ENCODE peak calls at places on chromosomes 16 and 17, in four cellular contexts. One of them, this sample, is unnamed. For H3K36me3 and H3K27me3, the result is how much of the 10 kb centered on the place peaks cover.

GRCh38 chr17:10062757-10063385 is 135.5 kb downstream of the GAS7 start:
- DNase-seq in PC-3: no peak
- DNase-seq in suprapubic skin: peak
- DNase-seq in CD8-positive, alpha-beta T cell: no peak
- DNase-seq in this sample: no peak

GRCh38 chr17:28573966-28574480 is 2.7 kb downstream of the ALDOC start:
- DNase-seq in PC-3: no peak
- DNase-seq in suprapubic skin: no peak
- DNase-seq in CD8-positive, alpha-beta T cell: no peak
- DNase-seq in this sample: no peak

GRCh38 chr17:7436556-7437368 is 1.5 kb downstream of the TMEM102 start:
- DNase-seq in PC-3: peak
- DNase-seq in suprapubic skin: peak
- DNase-seq in CD8-positive, alpha-beta T cell: peak
- DNase-seq in this sample: no peak

GRCh38 chr16:77579283-77579985 is 142.9 kb upstream of the NUDT7 start:
- DNase-seq in PC-3: no peak
- DNase-seq in suprapubic skin: no peak
- DNase-seq in CD8-positive, alpha-beta T cell: no peak
- DNase-seq in this sample: no peak

GRCh38 chr16:24543949-24544348 is 4.6 kb downstream of the RBBP6 start:
- DNase-seq in PC-3: no peak
- DNase-seq in suprapubic skin: no peak
- DNase-seq in CD8-positive, alpha-beta T cell: no peak
- DNase-seq in this sample: no peak

GRCh38 chr17:64146418-64147109 is 16.6 kb upstream of the ERN1 start:
- DNase-seq in PC-3: peak
- DNase-seq in suprapubic skin: peak
- DNase-seq in CD8-positive, alpha-beta T cell: peak
- DNase-seq in this sample: no peak

GRCh38 chr16:11007714-11008240 is 63.4 kb downstream of the CLEC16A start:
- DNase-seq in PC-3: no peak
- DNase-seq in suprapubic skin: no peak
- DNase-seq in CD8-positive, alpha-beta T cell: no peak
- DNase-seq in this sample: no peak

GRCh38 chr17:12665263-12666210 is at the start of gene MYOCD:
- DNase-seq in PC-3: no peak
- DNase-seq in suprapubic skin: no peak
- DNase-seq in CD8-positive, alpha-beta T cell: no peak
- DNase-seq in this sample: peak

GRCh38 chr16:57089406-57089805 is 3.0 kb upstream of the CPNE2 start:
- DNase-seq in PC-3: no peak
- DNase-seq in suprapubic skin: no peak
- DNase-seq in CD8-positive, alpha-beta T cell: no peak
- DNase-seq in this sample: no peak

GRCh38 chr17:71759422-71760060 is 361.3 kb upstream of the SOX9 start:
- DNase-seq in PC-3: no peak
- DNase-seq in suprapubic skin: no peak
- DNase-seq in CD8-positive, alpha-beta T cell: no peak
- DNase-seq in this sample: no peak

GRCh38 chr16:64830653-64831052 is 291.2 kb downstream of the CDH11 start:
- DNase-seq in PC-3: peak
- DNase-seq in suprapubic skin: no peak
- DNase-seq in CD8-positive, alpha-beta T cell: no peak
- DNase-seq in this sample: no peak

GRCh38 chr16:82263456-82264159 is 93.6 kb upstream of the MPHOSPH6 start:
- DNase-seq in PC-3: peak
- DNase-seq in suprapubic skin: no peak
- DNase-seq in CD8-positive, alpha-beta T cell: no peak
- DNase-seq in this sample: no peak

GRCh38 chr16:82259731-82260130 is 89.7 kb upstream of the MPHOSPH6 start:
- DNase-seq in PC-3: no peak
- DNase-seq in suprapubic skin: no peak
- DNase-seq in CD8-positive, alpha-beta T cell: no peak
- DNase-seq in this sample: no peak

GRCh38 chr16:82262244-82262643 is 92.2 kb upstream of the MPHOSPH6 start:
- DNase-seq in PC-3: no peak
- DNase-seq in suprapubic skin: no peak
- DNase-seq in CD8-positive, alpha-beta T cell: no peak
- DNase-seq in this sample: no peak

GRCh38 chr16:82257990-82258389 is 88.0 kb upstream of the MPHOSPH6 start:
- DNase-seq in PC-3: no peak
- DNase-seq in suprapubic skin: no peak
- DNase-seq in CD8-positive, alpha-beta T cell: no peak
- DNase-seq in this sample: no peak

GRCh38 chr16:82260212-82260795 is 90.3 kb upstream of the MPHOSPH6 start:
- DNase-seq in PC-3: no peak
- DNase-seq in suprapubic skin: no peak
- DNase-seq in CD8-positive, alpha-beta T cell: no peak
- DNase-seq in this sample: no peak
- H3K36me3 ChIP-seq in PC-3: under half
- H3K36me3 ChIP-seq in suprapubic skin: under half
- H3K36me3 ChIP-seq in CD8-positive, alpha-beta T cell: under half
- H3K36me3 ChIP-seq in this sample: under half

DNA sequence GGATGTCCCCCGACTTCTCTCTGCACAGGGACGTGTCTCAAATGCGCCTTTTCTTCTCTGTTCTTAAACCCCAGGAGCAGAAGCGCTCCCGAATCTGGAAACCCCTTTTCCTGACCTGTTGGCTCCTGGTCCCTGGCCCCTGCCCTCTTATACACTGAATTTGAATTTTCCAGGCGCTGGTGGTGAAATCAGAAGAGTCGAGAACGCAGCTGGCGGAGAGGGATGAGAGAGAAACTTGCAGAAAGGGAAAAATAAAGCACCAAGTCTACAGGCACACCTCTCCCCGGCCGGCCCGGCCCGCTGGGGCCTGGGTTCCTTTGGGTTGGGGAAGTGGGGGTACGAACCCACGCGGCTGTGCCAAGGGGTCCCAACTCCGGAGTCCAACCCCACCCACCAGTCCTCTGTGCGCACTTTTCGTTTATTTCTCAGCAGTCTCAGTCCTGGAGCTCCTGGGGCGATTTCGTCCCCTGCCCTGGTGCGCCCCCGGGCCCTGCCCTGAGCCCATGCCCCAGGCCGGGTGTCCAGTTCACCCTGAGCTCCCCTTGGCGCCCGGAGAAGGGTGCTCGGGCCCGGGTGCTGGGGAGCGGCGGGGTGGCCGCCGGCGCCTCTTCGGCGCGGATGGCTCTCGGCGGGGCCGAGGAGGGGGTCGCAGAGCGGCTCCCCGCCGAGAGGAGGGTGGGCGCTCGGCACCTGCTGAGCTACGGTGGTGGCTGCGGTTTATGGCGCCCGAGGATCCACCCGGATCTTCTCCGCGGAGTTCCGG is 15.5 kb upstream of the CBX8 start:
- DNase-seq in PC-3: no peak
- DNase-seq in suprapubic skin: no peak
- DNase-seq in CD8-positive, alpha-beta T cell: no peak
- DNase-seq in this sample: no peak
- H3K4me3 ChIP-seq in PC-3: peak
- H3K4me3 ChIP-seq in suprapubic skin: peak
- H3K4me3 ChIP-seq in CD8-positive, alpha-beta T cell: no peak
- H3K4me3 ChIP-seq in this sample: peak

GRCh38 chr17:79608729-79609039 is 2.2 kb downstream of the RBFOX3 start:
- DNase-seq in PC-3: no peak
- DNase-seq in suprapubic skin: no peak
- DNase-seq in CD8-positive, alpha-beta T cell: no peak
- DNase-seq in this sample: no peak
- H3K27me3 ChIP-seq in PC-3: half or more
- H3K27me3 ChIP-seq in suprapubic skin: half or more
- H3K27me3 ChIP-seq in CD8-positive, alpha-beta T cell: under half
- H3K27me3 ChIP-seq in this sample: under half

GRCh38 chr16:89282523-89282922 is 65.0 kb downstream of the ZNF778 start:
- DNase-seq in PC-3: no peak
- DNase-seq in suprapubic skin: no peak
- DNase-seq in CD8-positive, alpha-beta T cell: no peak
- DNase-seq in this sample: no peak

GRCh38 chr16:89281189-89281577 is 63.7 kb downstream of the ZNF778 start:
- DNase-seq in PC-3: no peak
- DNase-seq in suprapubic skin: no peak
- DNase-seq in CD8-positive, alpha-beta T cell: no peak
- DNase-seq in this sample: no peak

GRCh38 chr16:89279666-89280481 is 62.4 kb downstream of the ZNF778 start:
- DNase-seq in PC-3: no peak
- DNase-seq in suprapubic skin: no peak
- DNase-seq in CD8-positive, alpha-beta T cell: no peak
- DNase-seq in this sample: no peak

GRCh38 chr16:89281829-89282228 is 64.3 kb downstream of the ZNF778 start:
- DNase-seq in PC-3: no peak
- DNase-seq in suprapubic skin: no peak
- DNase-seq in CD8-positive, alpha-beta T cell: no peak
- DNase-seq in this sample: no peak

GRCh38 chr16:89280546-89281188 is 63.2 kb downstream of the ZNF778 start:
- DNase-seq in PC-3: no peak
- DNase-seq in suprapubic skin: no peak
- DNase-seq in CD8-positive, alpha-beta T cell: no peak
- DNase-seq in this sample: no peak
- H3K36me3 ChIP-seq in PC-3: under half
- H3K36me3 ChIP-seq in suprapubic skin: half or more
- H3K36me3 ChIP-seq in CD8-positive, alpha-beta T cell: under half
- H3K36me3 ChIP-seq in this sample: under half

DNA sequence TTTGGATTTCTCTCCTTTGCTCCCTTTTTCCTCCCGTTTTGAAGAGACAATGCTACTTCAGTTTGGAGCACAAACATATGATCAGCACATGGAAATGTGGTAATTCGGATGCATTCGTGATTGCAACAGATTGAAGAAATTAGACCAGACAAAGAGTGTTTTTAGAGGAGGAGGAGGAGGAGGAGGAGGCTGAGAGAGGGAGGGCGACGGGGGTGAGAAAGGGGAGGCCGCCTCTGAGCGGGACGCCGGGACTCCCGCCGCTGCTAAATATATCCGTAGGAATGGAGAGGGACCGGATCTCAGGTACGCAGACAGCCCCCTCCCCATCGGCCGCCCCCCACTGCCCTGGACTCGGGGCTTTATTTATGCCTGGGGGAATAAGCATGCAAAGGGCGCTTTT is 179.3 kb downstream of the SEC14L1 start:
- DNase-seq in PC-3: no peak
- DNase-seq in suprapubic skin: peak
- DNase-seq in CD8-positive, alpha-beta T cell: no peak
- DNase-seq in this sample: no peak
- H3K4me3 ChIP-seq in PC-3: peak
- H3K4me3 ChIP-seq in suprapubic skin: peak
- H3K4me3 ChIP-seq in CD8-positive, alpha-beta T cell: no peak
- H3K4me3 ChIP-seq in this sample: peak

DNA sequence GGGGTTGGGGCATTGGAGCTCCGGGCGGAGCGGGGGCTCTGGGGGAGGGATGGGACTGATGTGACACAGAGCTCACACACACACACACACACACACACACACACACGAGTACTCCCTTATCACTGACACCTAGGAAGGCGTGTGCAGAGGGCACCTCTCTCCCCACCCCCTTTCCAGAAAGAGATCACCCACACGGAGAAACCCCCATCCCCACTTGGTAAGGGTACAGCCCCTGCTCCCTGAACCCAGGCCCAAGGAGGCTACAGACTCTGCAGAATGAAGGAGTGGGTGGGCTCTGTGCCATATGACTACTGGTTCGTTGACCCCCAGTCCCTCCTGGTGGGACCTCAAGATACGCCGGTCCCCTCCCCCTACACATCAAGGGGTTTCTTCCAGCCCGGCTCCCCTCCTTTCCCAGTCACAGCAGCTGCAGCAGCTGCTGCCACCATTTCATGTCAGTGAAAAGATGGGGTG is 8.7 kb upstream of the ARHGAP23 start:
- DNase-seq in PC-3: no peak
- DNase-seq in suprapubic skin: no peak
- DNase-seq in CD8-positive, alpha-beta T cell: no peak
- DNase-seq in this sample: no peak
- H3K27me3 ChIP-seq in PC-3: under half
- H3K27me3 ChIP-seq in suprapubic skin: under half
- H3K27me3 ChIP-seq in CD8-positive, alpha-beta T cell: under half
- H3K27me3 ChIP-seq in this sample: under half

This sample was measured in thoracic aorta.